ENCODE peak calls at places on chromosomes 4 and X, in four cellular contexts. V is mucosa of descending colon; A is lower leg skin; R is stimulated activated CD8-positive, alpha-beta memory T cell treated with anti-CD3 and anti-CD28 coated beads, Interleukin-4, amount 100 ng/mL, for 24 hours. S is an unnamed sample.
A peak's percentile ranks its signal among the peaks of the same experiment; 100 is the strongest.

GRCh38 chr4:120874792-120875774 is 47.4 kb downstream of the PRDM5 start:
- DNase-seq in V (no peak), A (no peak), R (no peak), S (no peak)

GRCh38 chrX:28058906-28059305 is 77.7 kb upstream of the DCAF8L1 start:
- DNase-seq in V (no peak), A (no peak), R (no peak), S (no peak)

GRCh38 chrX:112851161-112851779 is 10.6 kb upstream of the AMOT start:
- DNase-seq in V (no peak), A (no peak), R (no peak), S (no peak)

GRCh38 chr4:184351560-184352451 is 122.5 kb downstream of the IRF2 start:
- DNase-seq in V (no peak), A (no peak), R (no peak), S (no peak)

GRCh38 chr4:155433636-155434360 is 57.0 kb upstream of the MAP9 start:
- DNase-seq in V (no peak), A (no peak), R (no peak), S (no peak)

GRCh38 chrX:40083120-40083978 is 14.4 kb downstream of the BCOR start:
- DNase-seq in V (peak; percentile 72), A (no peak), R (no peak), S (no peak)

GRCh38 chrX:78106651-78106986 is 2.6 kb downstream of the PGK1 start:
- DNase-seq in V (no peak), A (no peak), R (no peak), S (no peak)

GRCh38 chr4:38365261-38365660 is 298.7 kb upstream of the KLF3 start:
- DNase-seq in V (no peak), A (no peak), R (no peak), S (no peak)

GRCh38 chr4:75598390-75598789 is 31.9 kb downstream of the CDKL2 start:
- DNase-seq in V (no peak), A (no peak), R (no peak), S (no peak)

GRCh38 chr4:46949822-46950221 is 40.8 kb upstream of the COX7B2 start:
- DNase-seq in V (no peak), A (no peak), R (no peak), S (no peak)

GRCh38 chrX:53481816-53482485 is 47.8 kb upstream of the HSD17B10 start:
- DNase-seq in V (no peak), A (peak; percentile 36), R (peak; percentile 26), S (peak; percentile 7)

GRCh38 chr4:106875340-106875739 is 160.8 kb downstream of the DKK2 start:
- DNase-seq in V (no peak), A (no peak), R (no peak), S (no peak)

GRCh38 chr4:42653606-42654560 is 3.0 kb downstream of the ATP8A1 start:
- DNase-seq in V (no peak), A (no peak), R (no peak), S (no peak)

GRCh38 chr4:41203169-41203568 is 11.2 kb downstream of the APBB2 start:
- DNase-seq in V (no peak), A (no peak), R (no peak), S (no peak)

GRCh38 chr4:17718471-17718870 is 63.0 kb downstream of the FAM184B start:
- DNase-seq in V (no peak), A (no peak), R (no peak), S (no peak)

GRCh38 chr4:88900432-88900831 is 156.6 kb downstream of the FAM13A start:
- DNase-seq in V (no peak), A (no peak), R (no peak), S (no peak)

GRCh38 chr4:20624783-20625364 is 75.4 kb upstream of the PACRGL start:
- DNase-seq in V (no peak), A (no peak), R (no peak), S (no peak)

GRCh38 chrX:106249706-106250379 is 81.7 kb downstream of the PWWP3B start:
- DNase-seq in V (no peak), A (no peak), R (no peak), S (no peak)

GRCh38 chr4:32030406-32030805 is 1310.2 kb downstream of the PCDH7 start:
- DNase-seq in V (no peak), A (no peak), R (no peak), S (no peak)

GRCh38 chrX:133482345-133483041 is 67.2 kb upstream of the GPC4 start:
- DNase-seq in V (no peak), A (no peak), R (no peak), S (no peak)

GRCh38 chrX:10381218-10381617 is 224.4 kb downstream of the CLCN4 start:
- DNase-seq in V (no peak), A (no peak), R (no peak), S (no peak)

GRCh38 chr4:118180776-118181175 is 146.5 kb downstream of the NDST3 start:
- DNase-seq in V (no peak), A (no peak), R (no peak), S (no peak)

GRCh38 chr4:2040391-2041233 is 18.5 kb upstream of the NAT8L start:
- DNase-seq in V (no peak), A (no peak), R (no peak), S (no peak)

GRCh38 chr4:26452565-26453531 is 37.4 kb downstream of the CCKAR start:
- DNase-seq in V (no peak), A (no peak), R (no peak), S (no peak)

GRCh38 chrX:128816919-128817318 is 706.4 kb downstream of the SMARCA1 start:
- DNase-seq in V (no peak), A (no peak), R (no peak), S (no peak)

GRCh38 chr4:98749206-98749605 is 90.8 kb upstream of the TSPAN5 start:
- DNase-seq in V (no peak), A (no peak), R (no peak), S (no peak)

GRCh38 chrX:149129767-149130166 is 375.3 kb downstream of the IDS start:
- DNase-seq in V (no peak), A (no peak), R (no peak), S (no peak)

GRCh38 chrX:19019996-19020395 is 36.1 kb upstream of the PHKA2 start:
- DNase-seq in V (no peak), A (no peak), R (no peak), S (no peak)

GRCh38 chr4:2619459-2619858 is 83.0 kb downstream of the FAM193A start:
- DNase-seq in V (no peak), A (no peak), R (no peak), S (no peak)

GRCh38 chrX:136028383-136028984 is 43.2 kb downstream of the SLC9A6 start:
- DNase-seq in V (no peak), A (no peak), R (no peak), S (no peak)

GRCh38 chr4:6608758-6609414 is 31.6 kb upstream of the MRFAP1 start:
- DNase-seq in V (peak; percentile 33), A (no peak), R (no peak), S (no peak)

S was measured in stimulated activated CD4-positive, alpha-beta T cell treated with anti-CD3 and anti-CD28 coated beads, Interleukin-15, amount 100 ng/mL, for 48 hours.